ENCODE peak calls at places on chromosome 10, in nine cellular contexts. Z is WTC11; M is bronchial epithelial cell; B is GM18507; X is hypothalamus; G is adrenal gland; Q is lower leg skin; E is stimulated activated CD4-positive, alpha-beta T cell treated with anti-CD3 and anti-CD28 coated beads, Interleukin-1b, Interleukin-23, amount 100 ng/mL, for 48 hours; C is NB4. W is an unnamed sample.

GRCh38 chr10:33900591-33900990 is 566.1 kb upstream of the NRP1 start:
- DNase-seq in Z (no peak), M (no peak), B (no peak), X (no peak), G (no peak), Q (no peak), E (no peak), C (no peak), W (peak)

GRCh38 chr10:997266-998022 is 9.2 kb downstream of the GTPBP4 start:
- DNase-seq in Z (no peak), M (no peak), B (no peak), X (no peak), G (peak), Q (no peak), E (no peak), C (no peak), W (no peak)

GRCh38 chr10:62972103-62972502 is 155.9 kb upstream of the EGR2 start:
- DNase-seq in Z (no peak), M (no peak), B (no peak), X (no peak), G (no peak), Q (no peak), E (no peak), C (no peak), W (no peak)

GRCh38 chr10:87875929-87876571 is 12.6 kb downstream of the PTEN start:
- DNase-seq in Z (no peak), M (no peak), B (no peak), X (no peak), G (no peak), Q (no peak), E (no peak), C (no peak), W (no peak)

GRCh38 chr10:49781247-49781646 is 19.1 kb upstream of the OGDHL start:
- DNase-seq in Z (no peak), M (peak), B (no peak), X (no peak), G (no peak), Q (no peak), E (no peak), C (peak), W (no peak)

GRCh38 chr10:35546824-35547225 is 58.3 kb upstream of the GJD4 start:
- DNase-seq in Z (no peak), M (peak), B (no peak), X (no peak), G (no peak), Q (no peak), E (no peak), C (no peak), W (no peak)

GRCh38 chr10:132876967-132877366 is 65.4 kb downstream of the CFAP46 start:
- DNase-seq in Z (peak), M (no peak), B (no peak), X (no peak), G (no peak), Q (no peak), E (no peak), C (no peak), W (no peak)

GRCh38 chr10:88008866-88009470 is 145.5 kb downstream of the PTEN start:
- DNase-seq in Z (no peak), M (peak), B (no peak), X (no peak), G (no peak), Q (no peak), E (no peak), C (no peak), W (no peak)

GRCh38 chr10:74683621-74684114 is 142.7 kb upstream of the KAT6B start:
- DNase-seq in Z (no peak), M (no peak), B (no peak), X (no peak), G (no peak), Q (no peak), E (no peak), C (no peak), W (no peak)

GRCh38 chr10:120392671-120393079 is 64.4 kb upstream of the PLPP4 start:
- DNase-seq in Z (no peak), M (no peak), B (no peak), X (no peak), G (no peak), Q (peak), E (no peak), C (no peak), W (no peak)

GRCh38 chr10:11145498-11145855 is 127.8 kb downstream of the CELF2 start:
- DNase-seq in Z (no peak), M (no peak), B (no peak), X (no peak), G (peak), Q (no peak), E (peak), C (peak), W (no peak)

GRCh38 chr10:128527730-128528129 is 401.5 kb upstream of the MKI67 start:
- DNase-seq in Z (no peak), M (no peak), B (no peak), X (no peak), G (no peak), Q (no peak), E (no peak), C (no peak), W (no peak)

GRCh38 chr10:22341190-22341935 is 3.9 kb upstream of the SPAG6 start:
- DNase-seq in Z (no peak), M (no peak), B (no peak), X (no peak), G (no peak), Q (peak), E (no peak), C (no peak), W (no peak)

GRCh38 chr10:33248638-33249037 is 85.8 kb downstream of the NRP1 start:
- DNase-seq in Z (no peak), M (peak), B (no peak), X (no peak), G (no peak), Q (no peak), E (no peak), C (peak), W (peak)

GRCh38 chr10:77418211-77418640 is 219.4 kb downstream of the KCNMA1 start:
- DNase-seq in Z (no peak), M (no peak), B (no peak), X (no peak), G (no peak), Q (no peak), E (no peak), C (no peak), W (no peak)

GRCh38 chr10:521261-521660 is 168.2 kb downstream of the DIP2C start:
- DNase-seq in Z (no peak), M (no peak), B (no peak), X (no peak), G (no peak), Q (no peak), E (no peak), C (no peak), W (no peak)

GRCh38 chr10:77636286-77636966 is 1.2 kb downstream of the KCNMA1 start:
- DNase-seq in Z (peak), M (no peak), B (no peak), X (no peak), G (no peak), Q (no peak), E (no peak), C (no peak), W (no peak)

GRCh38 chr10:95187617-95188016 is 6.4 kb upstream of the ACSM6 start:
- DNase-seq in Z (no peak), M (no peak), B (no peak), X (no peak), G (no peak), Q (no peak), E (no peak), C (no peak), W (no peak)